ENCODE peak calls at places on chromosomes 7 and 10, in six cellular contexts. One of them, this sample, is unnamed.

GRCh38 chr7:91324663-91325062 is 60.4 kb downstream of the FZD1 start:
- DNase-seq in lung: no peak
- DNase-seq in tibial artery: no peak
- DNase-seq in A549: no peak
- DNase-seq in epithelial cell of esophagus: no peak
- DNase-seq in fibroblast of pulmonary artery: no peak
- DNase-seq in this sample: no peak

GRCh38 chr10:67259319-67259929 is 333.6 kb downstream of the LRRTM3 start:
- DNase-seq in tibial artery: no peak
- DNase-seq in epithelial cell of esophagus: no peak
- DNase-seq in fibroblast of pulmonary artery: no peak
- DNase-seq in lung: no peak
- DNase-seq in A549: no peak
- DNase-seq in this sample: no peak

GRCh38 chr10:90751107-90751997 is 106.5 kb downstream of the HTR7 start:
- DNase-seq in lung: no peak
- DNase-seq in tibial artery: no peak
- DNase-seq in A549: peak
- DNase-seq in fibroblast of pulmonary artery: peak
- DNase-seq in epithelial cell of esophagus: peak
- DNase-seq in this sample: peak

GRCh38 chr7:149664176-149664575 is 109.2 kb downstream of the ZNF467 start:
- DNase-seq in fibroblast of pulmonary artery: no peak
- DNase-seq in lung: no peak
- DNase-seq in tibial artery: no peak
- DNase-seq in A549: no peak
- DNase-seq in epithelial cell of esophagus: no peak
- DNase-seq in this sample: peak

GRCh38 chr10:122590158-122590557 is 29.6 kb downstream of the DMBT1 start:
- DNase-seq in A549: no peak
- DNase-seq in epithelial cell of esophagus: peak
- DNase-seq in lung: no peak
- DNase-seq in fibroblast of pulmonary artery: no peak
- DNase-seq in tibial artery: no peak
- DNase-seq in this sample: no peak

GRCh38 chr10:86979296-86979818 is 11.1 kb downstream of the ADIRF start:
- DNase-seq in A549: no peak
- DNase-seq in epithelial cell of esophagus: no peak
- DNase-seq in lung: no peak
- DNase-seq in fibroblast of pulmonary artery: no peak
- DNase-seq in tibial artery: no peak
- DNase-seq in this sample: peak

GRCh38 chr10:90847436-90847835 is 10.4 kb downstream of the HTR7 start:
- DNase-seq in fibroblast of pulmonary artery: peak
- DNase-seq in tibial artery: no peak
- DNase-seq in epithelial cell of esophagus: peak
- DNase-seq in lung: no peak
- DNase-seq in A549: no peak
- DNase-seq in this sample: peak

GRCh38 chr7:12244129-12244528 is 33.0 kb downstream of the TMEM106B start:
- DNase-seq in epithelial cell of esophagus: peak
- DNase-seq in fibroblast of pulmonary artery: peak
- DNase-seq in tibial artery: no peak
- DNase-seq in lung: no peak
- DNase-seq in A549: peak
- DNase-seq in this sample: peak

GRCh38 chr7:149720372-149721083 is 52.9 kb downstream of the ZNF467 start:
- DNase-seq in tibial artery: no peak
- DNase-seq in A549: no peak
- DNase-seq in fibroblast of pulmonary artery: no peak
- DNase-seq in epithelial cell of esophagus: no peak
- DNase-seq in lung: no peak
- DNase-seq in this sample: no peak

GRCh38 chr7:158101821-158102450 is 485.7 kb downstream of the PTPRN2 start:
- DNase-seq in fibroblast of pulmonary artery: no peak
- DNase-seq in tibial artery: no peak
- DNase-seq in A549: no peak
- DNase-seq in epithelial cell of esophagus: no peak
- DNase-seq in lung: no peak
- DNase-seq in this sample: no peak

GRCh38 chr7:73774923-73775322 is 4.9 kb upstream of the CLDN3 start:
- DNase-seq in tibial artery: no peak
- DNase-seq in A549: no peak
- DNase-seq in epithelial cell of esophagus: no peak
- DNase-seq in lung: no peak
- DNase-seq in fibroblast of pulmonary artery: peak
- DNase-seq in this sample: peak

GRCh38 chr7:114922151-114922651 is 307 bp downstream of the MDFIC start:
- DNase-seq in fibroblast of pulmonary artery: peak
- DNase-seq in tibial artery: peak
- DNase-seq in lung: peak
- DNase-seq in A549: peak
- DNase-seq in epithelial cell of esophagus: peak
- DNase-seq in this sample: peak

GRCh38 chr10:111076191-111076681 is 593 bp upstream of the ADRA2A start:
- DNase-seq in epithelial cell of esophagus: peak
- DNase-seq in lung: peak
- DNase-seq in fibroblast of pulmonary artery: peak
- DNase-seq in tibial artery: no peak
- DNase-seq in A549: peak
- DNase-seq in this sample: no peak

GRCh38 chr10:119306514-119306951 is 99.2 kb downstream of the GRK5 start:
- DNase-seq in A549: peak
- DNase-seq in tibial artery: no peak
- DNase-seq in lung: no peak
- DNase-seq in epithelial cell of esophagus: peak
- DNase-seq in fibroblast of pulmonary artery: no peak
- DNase-seq in this sample: peak

GRCh38 chr10:68423522-68423921 is 16.4 kb upstream of the RUFY2 start:
- DNase-seq in tibial artery: no peak
- DNase-seq in A549: no peak
- DNase-seq in epithelial cell of esophagus: no peak
- DNase-seq in lung: no peak
- DNase-seq in fibroblast of pulmonary artery: no peak
- DNase-seq in this sample: no peak

GRCh38 chr7:33039257-33039904 is 23.2 kb downstream of the NT5C3A start:
- DNase-seq in epithelial cell of esophagus: no peak
- DNase-seq in fibroblast of pulmonary artery: peak
- DNase-seq in lung: no peak
- DNase-seq in tibial artery: no peak
- DNase-seq in A549: no peak
- DNase-seq in this sample: no peak

GRCh38 chr7:141663081-141663510 is 38.9 kb downstream of the DENND11 start:
- DNase-seq in epithelial cell of esophagus: peak
- DNase-seq in lung: peak
- DNase-seq in A549: peak
- DNase-seq in tibial artery: peak
- DNase-seq in fibroblast of pulmonary artery: peak
- DNase-seq in this sample: peak

GRCh38 chr10:63614371-63614891 is 93.2 kb downstream of the REEP3 start:
- DNase-seq in lung: no peak
- DNase-seq in tibial artery: no peak
- DNase-seq in A549: no peak
- DNase-seq in epithelial cell of esophagus: peak
- DNase-seq in fibroblast of pulmonary artery: peak
- DNase-seq in this sample: no peak

GRCh38 chr10:3354171-3354570 is 181.6 kb upstream of the PITRM1 start:
- DNase-seq in A549: no peak
- DNase-seq in tibial artery: no peak
- DNase-seq in fibroblast of pulmonary artery: no peak
- DNase-seq in lung: no peak
- DNase-seq in epithelial cell of esophagus: no peak
- DNase-seq in this sample: no peak

GRCh38 chr7:39507866-39508551 is 58.2 kb upstream of the YAE1 start:
- DNase-seq in tibial artery: no peak
- DNase-seq in lung: peak
- DNase-seq in fibroblast of pulmonary artery: no peak
- DNase-seq in A549: no peak
- DNase-seq in epithelial cell of esophagus: no peak
- DNase-seq in this sample: no peak

GRCh38 chr10:124697837-124698559 is 46.2 kb downstream of the FAM53B start:
- DNase-seq in fibroblast of pulmonary artery: no peak
- DNase-seq in lung: no peak
- DNase-seq in A549: peak
- DNase-seq in tibial artery: no peak
- DNase-seq in epithelial cell of esophagus: no peak
- DNase-seq in this sample: peak

GRCh38 chr10:29409241-29410051 is 120.6 kb downstream of the LYZL1 start:
- DNase-seq in tibial artery: peak
- DNase-seq in epithelial cell of esophagus: peak
- DNase-seq in fibroblast of pulmonary artery: peak
- DNase-seq in lung: peak
- DNase-seq in A549: peak
- DNase-seq in this sample: peak

GRCh38 chr7:133676805-133677370 is 424.0 kb downstream of the EXOC4 start:
- DNase-seq in lung: no peak
- DNase-seq in A549: no peak
- DNase-seq in fibroblast of pulmonary artery: peak
- DNase-seq in epithelial cell of esophagus: peak
- DNase-seq in tibial artery: no peak
- DNase-seq in this sample: peak

GRCh38 chr10:124287791-124288190 is 130.9 kb downstream of the OAT start:
- DNase-seq in lung: no peak
- DNase-seq in A549: no peak
- DNase-seq in tibial artery: peak
- DNase-seq in epithelial cell of esophagus: no peak
- DNase-seq in fibroblast of pulmonary artery: no peak
- DNase-seq in this sample: no peak

GRCh38 chr10:78868048-78868447 is 200.7 kb upstream of the ZMIZ1 start:
- DNase-seq in epithelial cell of esophagus: no peak
- DNase-seq in lung: peak
- DNase-seq in tibial artery: no peak
- DNase-seq in A549: no peak
- DNase-seq in fibroblast of pulmonary artery: no peak
- DNase-seq in this sample: no peak

GRCh38 chr10:16519250-16519907 is 2.3 kb downstream of the C1QL3 start:
- DNase-seq in epithelial cell of esophagus: no peak
- DNase-seq in lung: no peak
- DNase-seq in tibial artery: no peak
- DNase-seq in fibroblast of pulmonary artery: no peak
- DNase-seq in A549: no peak
- DNase-seq in this sample: no peak

GRCh38 chr7:45236666-45237065 is 79.1 kb downstream of the RAMP3 start:
- DNase-seq in lung: no peak
- DNase-seq in epithelial cell of esophagus: no peak
- DNase-seq in fibroblast of pulmonary artery: peak
- DNase-seq in A549: no peak
- DNase-seq in tibial artery: no peak
- DNase-seq in this sample: no peak

GRCh38 chr10:98308602-98309365 is 40.8 kb upstream of the LOXL4 start:
- DNase-seq in fibroblast of pulmonary artery: no peak
- DNase-seq in A549: no peak
- DNase-seq in tibial artery: no peak
- DNase-seq in lung: no peak
- DNase-seq in epithelial cell of esophagus: no peak
- DNase-seq in this sample: no peak
- H3K4me3 ChIP-seq in fibroblast of pulmonary artery: peak
- H3K4me3 ChIP-seq in A549: no peak
- H3K4me3 ChIP-seq in tibial artery: no peak
- H3K4me3 ChIP-seq in lung: no peak
- H3K4me3 ChIP-seq in epithelial cell of esophagus: no peak
- H3K4me3 ChIP-seq in this sample: no peak

GRCh38 chr7:130962109-130962508 is 228.1 kb upstream of the KLF14 start:
- DNase-seq in epithelial cell of esophagus: no peak
- DNase-seq in A549: no peak
- DNase-seq in tibial artery: no peak
- DNase-seq in lung: no peak
- DNase-seq in fibroblast of pulmonary artery: no peak
- DNase-seq in this sample: no peak
- H3K4me3 ChIP-seq in epithelial cell of esophagus: no peak
- H3K4me3 ChIP-seq in A549: no peak
- H3K4me3 ChIP-seq in tibial artery: no peak
- H3K4me3 ChIP-seq in lung: no peak
- H3K4me3 ChIP-seq in fibroblast of pulmonary artery: no peak
- H3K4me3 ChIP-seq in this sample: no peak

DNA sequence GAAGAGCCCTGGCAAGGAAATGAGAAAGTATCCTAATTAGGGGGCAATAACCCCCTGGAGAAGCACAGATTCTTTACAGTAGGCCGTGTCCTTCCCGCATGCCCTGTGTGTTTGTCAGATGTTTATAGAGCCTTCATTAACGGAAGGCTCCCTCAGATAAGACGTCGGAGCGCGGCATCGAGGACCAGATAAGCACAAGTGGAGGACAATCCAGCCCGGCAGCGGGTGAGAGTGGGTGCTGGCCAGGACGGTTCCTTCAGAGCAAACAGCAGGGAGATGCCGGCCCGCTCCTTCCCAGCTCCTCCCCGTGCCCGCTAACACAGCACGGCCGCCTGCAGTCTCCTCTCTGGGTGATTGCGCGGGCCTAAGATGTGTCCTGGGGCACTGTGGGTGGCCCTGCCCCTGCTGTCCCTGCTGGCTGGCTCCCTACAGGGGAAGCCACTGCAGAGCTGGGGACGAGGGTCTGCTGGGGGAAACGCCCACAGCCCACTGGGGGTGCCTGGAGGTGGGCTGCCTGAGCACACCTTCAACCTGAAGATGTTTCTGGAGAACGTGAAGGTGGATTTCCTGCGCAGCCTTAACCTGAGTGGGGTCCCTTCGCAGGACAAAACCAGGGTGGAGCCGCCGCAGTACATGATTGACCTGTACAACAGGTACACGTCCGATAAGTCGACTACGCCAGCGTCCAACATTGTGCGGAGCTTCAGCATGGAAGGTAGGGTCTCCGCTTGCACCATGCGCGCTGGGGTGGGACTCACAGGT is at the start of gene GDF2:
- DNase-seq in fibroblast of pulmonary artery: no peak
- DNase-seq in lung: no peak
- DNase-seq in epithelial cell of esophagus: no peak
- DNase-seq in A549: no peak
- DNase-seq in tibial artery: peak
- DNase-seq in this sample: no peak
- H3K4me3 ChIP-seq in fibroblast of pulmonary artery: no peak
- H3K4me3 ChIP-seq in lung: no peak
- H3K4me3 ChIP-seq in epithelial cell of esophagus: no peak
- H3K4me3 ChIP-seq in A549: no peak
- H3K4me3 ChIP-seq in tibial artery: no peak
- H3K4me3 ChIP-seq in this sample: no peak

GRCh38 chr10:128377364-128377987 is 251.3 kb upstream of the MKI67 start:
- DNase-seq in A549: no peak
- DNase-seq in epithelial cell of esophagus: no peak
- DNase-seq in tibial artery: no peak
- DNase-seq in lung: no peak
- DNase-seq in fibroblast of pulmonary artery: no peak
- DNase-seq in this sample: no peak

GRCh38 chr10:128373831-128374230 is 247.6 kb upstream of the MKI67 start:
- DNase-seq in fibroblast of pulmonary artery: no peak
- DNase-seq in lung: no peak
- DNase-seq in epithelial cell of esophagus: no peak
- DNase-seq in A549: no peak
- DNase-seq in tibial artery: no peak
- DNase-seq in this sample: no peak

GRCh38 chr10:128373071-128373749 is 247.0 kb upstream of the MKI67 start:
- DNase-seq in A549: no peak
- DNase-seq in epithelial cell of esophagus: no peak
- DNase-seq in tibial artery: no peak
- DNase-seq in fibroblast of pulmonary artery: no peak
- DNase-seq in lung: no peak
- DNase-seq in this sample: no peak

GRCh38 chr10:128377988-128378387 is 251.8 kb upstream of the MKI67 start:
- DNase-seq in fibroblast of pulmonary artery: no peak
- DNase-seq in A549: no peak
- DNase-seq in epithelial cell of esophagus: no peak
- DNase-seq in tibial artery: no peak
- DNase-seq in lung: no peak
- DNase-seq in this sample: no peak

GRCh38 chr10:128375171-128375570 is 248.9 kb upstream of the MKI67 start:
- DNase-seq in lung: no peak
- DNase-seq in epithelial cell of esophagus: no peak
- DNase-seq in tibial artery: no peak
- DNase-seq in A549: no peak
- DNase-seq in fibroblast of pulmonary artery: no peak
- DNase-seq in this sample: no peak
- H3K4me3 ChIP-seq in lung: no peak
- H3K4me3 ChIP-seq in epithelial cell of esophagus: no peak
- H3K4me3 ChIP-seq in tibial artery: no peak
- H3K4me3 ChIP-seq in A549: no peak
- H3K4me3 ChIP-seq in fibroblast of pulmonary artery: no peak
- H3K4me3 ChIP-seq in this sample: no peak

This sample was measured in bronchial epithelial cell.